ENCODE peak calls at places on chromosomes 6 and 20, in ten cellular contexts. O is mammary epithelial cell, Z is endothelial cell, E is HCT116, S is progenitor cell of endocrine pancreas, H is GM23338, L is tibial nerve, R is endothelial cell of umbilical vein, K is nephron progenitor cell, W is esophagus squamous epithelium. F is an unnamed sample.

GRCh38 chr20:44034451-44034850 is 119.8 kb downstream of the TOX2 start:
- DNase-seq in O (no peak), Z (no peak), E (no peak), S (no peak), H (no peak), L (no peak), R (no peak), K (no peak), W (no peak), F (no peak)

GRCh38 chr6:5619249-5619648 is 357.9 kb downstream of the FARS2 start:
- DNase-seq in O (no peak), Z (no peak), E (no peak), S (no peak), H (no peak), L (no peak), R (no peak), K (no peak), W (no peak), F (no peak)

GRCh38 chr6:53101006-53101405 is 35.8 kb downstream of the FBXO9 start:
- DNase-seq in O (no peak), Z (no peak), E (no peak), S (no peak), H (no peak), L (no peak), R (no peak), K (no peak), W (no peak), F (no peak)

GRCh38 chr6:89443658-89444057 is 10.7 kb downstream of the ANKRD6 start:
- DNase-seq in O (no peak), Z (no peak), E (no peak), S (no peak), H (no peak), L (no peak), R (no peak), K (no peak), W (no peak), F (no peak)

GRCh38 chr6:163147988-163148387 is 266.5 kb upstream of the QKI start:
- DNase-seq in O (no peak), Z (no peak), E (no peak), S (no peak), H (peak; percentile 18), L (no peak), R (no peak), K (no peak), W (no peak), F (no peak)

GRCh38 chr6:127338936-127339335 is 4.5 kb downstream of the ECHDC1 start:
- DNase-seq in O (no peak), Z (no peak), E (no peak), S (no peak), H (no peak), L (no peak), R (no peak), K (no peak), W (no peak), F (no peak)

GRCh38 chr20:3805594-3806264 is 9.6 kb downstream of the CDC25B start:
- DNase-seq in O (peak; percentile 30), Z (no peak), E (no peak), S (no peak), H (no peak), L (no peak), R (no peak), K (no peak), W (no peak), F (no peak)

GRCh38 chr20:9794831-9795230 is 44.0 kb downstream of the PAK5 start:
- DNase-seq in O (no peak), Z (no peak), E (no peak), S (no peak), H (no peak), L (no peak), R (no peak), K (no peak), W (no peak), F (no peak)

GRCh38 chr6:43669050-43669921 is 18.3 kb downstream of the MRPS18A start:
- DNase-seq in O (peak; percentile 47), Z (no peak), E (no peak), S (no peak), H (peak; percentile 27), L (peak; percentile 31), R (no peak), K (no peak), W (no peak), F (no peak)

GRCh38 chr6:108874470-108875160 is 26.4 kb downstream of the ARMC2 start:
- DNase-seq in O (no peak), Z (no peak), E (no peak), S (no peak), H (no peak), L (peak; percentile 57), R (peak; percentile 49), K (no peak), W (no peak), F (no peak)

GRCh38 chr6:44771647-44772415 is 384.3 kb downstream of the CDC5L start:
- DNase-seq in O (no peak), Z (no peak), E (no peak), S (no peak), H (peak; percentile 79), L (peak; percentile 12), R (no peak), K (no peak), W (no peak), F (no peak)

GRCh38 chr6:43771210-43771857 is 1.3 kb downstream of the VEGFA start:
- DNase-seq in O (peak; percentile 54), Z (peak; percentile 52), E (no peak), S (peak; percentile 34), H (peak; percentile 71), L (no peak), R (peak; percentile 67), K (peak; percentile 59), W (no peak), F (no peak)

GRCh38 chr6:103215835-103216234 is 1643.9 kb downstream of the HACE1 start:
- DNase-seq in O (no peak), Z (no peak), E (no peak), S (no peak), H (no peak), L (no peak), R (no peak), K (no peak), W (no peak), F (no peak)

DNA sequence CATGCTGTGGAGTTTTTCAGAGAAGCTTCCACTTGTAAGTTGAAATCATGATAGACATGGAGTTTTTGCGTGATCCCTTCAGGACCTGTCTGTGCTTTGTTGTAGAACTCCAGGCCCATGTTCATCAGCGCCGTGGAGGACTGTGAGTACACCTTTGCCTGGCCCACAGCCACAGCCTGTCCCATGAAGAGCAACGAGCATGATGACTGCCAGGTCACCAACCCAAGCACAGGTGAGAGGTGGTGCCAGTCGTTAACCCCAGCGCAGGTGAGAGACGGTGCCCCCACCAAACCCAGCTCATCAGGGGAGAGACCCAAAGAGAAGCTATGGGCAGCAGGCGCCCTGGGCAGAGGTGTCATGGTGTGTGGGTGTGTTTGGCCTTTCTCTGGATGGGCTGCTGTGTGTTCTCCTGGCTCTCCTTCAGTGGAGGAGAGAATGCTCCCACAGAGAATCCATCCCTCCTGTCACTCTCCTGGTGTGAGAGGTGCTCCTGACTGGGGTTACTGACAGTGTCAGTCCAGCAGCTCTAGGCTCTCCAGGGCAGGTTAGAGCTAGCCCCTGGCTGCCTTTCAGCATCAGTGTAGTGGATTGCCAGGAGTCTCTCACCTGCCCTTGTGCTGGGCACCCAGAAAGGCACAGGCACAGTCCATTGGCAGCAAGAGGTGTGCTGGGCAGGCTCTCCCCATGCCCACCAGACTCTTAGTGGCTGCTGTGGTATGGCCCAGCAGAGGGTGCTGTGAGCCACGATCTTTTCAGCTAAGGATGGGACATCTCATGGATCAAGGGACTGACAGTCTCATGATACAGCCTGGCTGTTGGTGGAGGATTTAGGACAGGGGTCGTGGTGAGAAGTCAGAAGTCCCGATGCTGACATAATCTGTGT is 49.6 kb upstream of the SLC22A1 start:
- DNase-seq in O (no peak), Z (no peak), E (no peak), S (no peak), H (peak; percentile 33), L (no peak), R (no peak), K (peak; percentile 10), W (no peak), F (no peak)
- TF ChIP-seq CTCF in O (no peak), Z (no peak), E (no peak), S (peak; percentile 24), H (no peak), L (no peak), R (no peak), K (peak; percentile 11), W (no peak), F (no peak)

GRCh38 chr6:55293116-55293515 is 34.2 kb upstream of the GFRAL start:
- DNase-seq in O (no peak), Z (no peak), E (peak; percentile 18), S (no peak), H (peak; percentile 67), L (no peak), R (no peak), K (no peak), W (no peak), F (no peak)
- TF ChIP-seq CTCF in O (peak; percentile 36), Z (no peak), E (peak; percentile 28), S (peak; percentile 39), H (peak; percentile 80), L (no peak), R (peak; percentile 24), K (peak; percentile 22), W (no peak), F (no peak)

DNA sequence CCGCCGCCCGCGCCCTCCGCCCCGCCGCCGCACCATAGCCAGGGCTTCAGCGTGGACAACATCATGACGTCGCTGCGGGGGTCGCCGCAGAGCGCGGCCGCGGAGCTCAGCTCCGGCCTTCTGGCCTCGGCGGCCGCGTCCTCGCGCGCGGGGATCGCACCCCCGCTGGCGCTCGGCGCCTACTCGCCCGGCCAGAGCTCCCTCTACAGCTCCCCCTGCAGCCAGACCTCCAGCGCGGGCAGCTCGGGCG is 1.5 kb downstream of the FOXC1 start:
- DNase-seq in O (peak; percentile 13), Z (no peak), E (no peak), S (no peak), H (peak; percentile 53), L (no peak), R (peak; percentile 19), K (no peak), W (no peak), F (no peak)
- TF ChIP-seq CTCF in O (peak; percentile 4), Z (no peak), E (no peak), S (no peak), H (no peak), L (no peak), R (peak; percentile 45), K (no peak), W (no peak), F (no peak)

DNA sequence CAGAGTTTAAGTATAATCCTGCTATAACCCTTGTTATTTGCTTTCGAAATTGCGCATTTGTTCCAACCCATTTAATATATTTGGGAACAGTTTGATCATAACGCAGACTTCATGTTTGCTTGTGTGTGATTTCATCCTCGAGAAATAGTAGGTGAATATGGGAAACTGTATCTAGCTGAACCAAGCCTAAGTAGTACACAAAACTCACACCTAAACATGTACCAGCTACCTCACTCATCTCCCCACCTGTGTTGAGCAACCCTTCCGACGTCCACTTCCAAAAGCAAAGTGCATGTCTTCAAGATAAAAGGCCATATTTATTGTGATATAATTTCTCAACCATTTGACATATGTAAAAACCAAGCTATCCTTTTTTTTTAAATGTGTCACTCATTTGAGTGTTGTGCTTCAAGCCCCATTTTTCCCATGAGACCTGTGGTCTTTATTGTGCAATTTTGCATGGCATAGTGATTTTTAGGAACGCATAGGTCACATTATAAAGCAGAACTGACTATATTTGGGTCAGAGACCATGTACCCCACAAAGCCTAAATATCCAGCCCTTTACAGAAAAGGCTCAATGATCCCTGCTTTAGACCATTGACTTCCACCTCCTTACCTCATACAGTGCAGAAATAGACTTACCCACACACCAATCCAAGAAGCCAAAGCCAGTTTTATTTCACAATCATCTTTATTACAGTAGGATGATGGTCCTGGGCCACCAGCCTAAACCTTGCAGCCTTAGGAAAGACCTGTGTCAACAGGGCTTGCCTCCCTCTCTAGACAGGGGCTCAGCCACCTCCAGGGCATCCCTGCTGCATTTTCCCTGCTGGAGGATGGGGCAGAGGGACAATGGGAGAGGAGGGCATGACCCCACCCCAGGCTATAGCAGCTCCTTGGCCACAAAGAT is 7.1 kb downstream of the CCND3 start:
- DNase-seq in O (no peak), Z (no peak), E (no peak), S (no peak), H (no peak), L (no peak), R (no peak), K (no peak), W (no peak), F (no peak)
- TF ChIP-seq CTCF in O (no peak), Z (no peak), E (no peak), S (no peak), H (no peak), L (no peak), R (no peak), K (no peak), W (no peak), F (no peak)